ENCODE peak calls at places on chromosomes 13 and 19, in nine cellular contexts. Q is left ventricle myocardium inferior; H is progenitor cell of endocrine pancreas; Y is NCI-H1436 treated with DMSO at 0.1 percent for 48 hours; O is iris pigment epithelial cell; Z is pancreas; F is cardiac fibroblast; S is activated naive CD8-positive, alpha-beta T cell treated with anti-CD3 and anti-CD28 coated beads for 36 hours; D is NCI-H1694 treated with DMSO at 0.1 percent for 48 hours. G is an unnamed sample.

GRCh38 chr13:112067121-112067741 is at the start of gene SOX1:
- DNase-seq in Q (no peak), H (no peak), Y (no peak), O (no peak), Z (no peak), F (no peak), S (no peak), D (no peak), G (no peak)

GRCh38 chr13:94210826-94211225 is 268.7 kb downstream of the DCT start:
- DNase-seq in Q (no peak), H (no peak), Y (no peak), O (peak; percentile 29), Z (no peak), F (no peak), S (no peak), D (no peak), G (no peak)

GRCh38 chr19:3692141-3693029 is 7.9 kb downstream of the PIP5K1C start:
- DNase-seq in Q (no peak), H (no peak), Y (no peak), O (no peak), Z (no peak), F (no peak), S (peak; percentile 41), D (no peak), G (no peak)

GRCh38 chr13:23020246-23020843 is 160.4 kb upstream of the SGCG start:
- DNase-seq in Q (no peak), H (peak; percentile 16), Y (no peak), O (peak; percentile 53), Z (no peak), F (peak; percentile 68), S (no peak), D (peak; percentile 27), G (no peak)

GRCh38 chr13:75365724-75366173 is 116.2 kb downstream of the TBC1D4 start:
- DNase-seq in Q (no peak), H (no peak), Y (no peak), O (peak; percentile 83), Z (no peak), F (peak; percentile 96), S (no peak), D (no peak), G (no peak)

GRCh38 chr13:26991508-26992181 is 180.0 kb downstream of the USP12 start:
- DNase-seq in Q (no peak), H (no peak), Y (no peak), O (no peak), Z (peak; percentile 51), F (no peak), S (no peak), D (no peak), G (no peak)

GRCh38 chr19:57566396-57567256 is 7.0 kb upstream of the ZNF550 start:
- DNase-seq in Q (no peak), H (no peak), Y (no peak), O (peak; percentile 42), Z (no peak), F (peak; percentile 56), S (peak; percentile 9), D (no peak), G (no peak)

GRCh38 chr13:101272886-101273285 is 143.4 kb downstream of the NALCN start:
- DNase-seq in Q (no peak), H (no peak), Y (no peak), O (no peak), Z (no peak), F (no peak), S (no peak), D (no peak), G (no peak)

GRCh38 chr19:27754700-27755099 is 1458.3 kb downstream of the UQCRFS1 start:
- DNase-seq in Q (no peak), H (no peak), Y (no peak), O (no peak), Z (no peak), F (no peak), S (no peak), D (no peak), G (no peak)

GRCh38 chr13:48000559-48001126 is 430 bp downstream of the SUCLA2 start:
- DNase-seq in Q (no peak), H (no peak), Y (no peak), O (peak; percentile 10), Z (peak; percentile 49), F (peak; percentile 22), S (no peak), D (no peak), G (no peak)

G was measured in NCI-H187 treated with DMSO at 0.1 percent for 48 hours.